ENCODE peak calls at places on chromosome 7, in five cellular contexts. O is H7, P is colonic mucosa, N is IMR-90, Z is NT2/D1. K is an unnamed sample. For H3K36me3, the result is how much of the 10 kb centered on the place peaks cover.

GRCh38 chr7:36945612-36946400 is 221.5 kb upstream of the AOAH start:
- DNase-seq in O (no peak), P (peak), N (no peak), Z (no peak), K (no peak)

GRCh38 chr7:94252971-94253370 is 141.7 kb upstream of the COL1A2 start:
- DNase-seq in O (no peak), P (no peak), N (no peak), Z (no peak), K (no peak)

GRCh38 chr7:152196391-152196790 is 170.9 kb downstream of the GALNT11 start:
- DNase-seq in O (no peak), P (no peak), N (no peak), Z (no peak), K (no peak)

GRCh38 chr7:130493275-130493868 is 1.5 kb downstream of the MEST start:
- DNase-seq in O (peak), P (no peak), N (peak), Z (no peak), K (no peak)

GRCh38 chr7:1853619-1854520 is 183.8 kb downstream of the ELFN1 start:
- DNase-seq in O (no peak), P (no peak), N (no peak), Z (no peak), K (no peak)

GRCh38 chr7:149459540-149460433 is 1.1 kb downstream of the ZNF777 start:
- DNase-seq in O (peak), P (no peak), N (no peak), Z (no peak), K (no peak)

GRCh38 chr7:24572421-24573007 is 738 bp upstream of the PALS2 start:
- DNase-seq in O (peak), P (peak), N (peak), Z (peak), K (no peak)

GRCh38 chr7:74025146-74025545 is 2.8 kb upstream of the ELN start:
- DNase-seq in O (no peak), P (no peak), N (no peak), Z (no peak), K (no peak)

GRCh38 chr7:133571066-133571465 is 318.2 kb downstream of the EXOC4 start:
- DNase-seq in O (no peak), P (no peak), N (no peak), Z (no peak), K (no peak)

GRCh38 chr7:93551063-93551895 is 23.2 kb downstream of the CALCR start:
- DNase-seq in O (no peak), P (no peak), N (peak), Z (peak), K (no peak)

GRCh38 chr7:150361807-150362621 is 6.6 kb upstream of the REPIN1 start:
- DNase-seq in O (peak), P (no peak), N (no peak), Z (no peak), K (no peak)

GRCh38 chr7:44561962-44562621 is 11.6 kb downstream of the DDX56 start:
- DNase-seq in O (no peak), P (peak), N (peak), Z (no peak), K (no peak)

GRCh38 chr7:3095046-3095445 is 51.4 kb upstream of the CARD11 start:
- DNase-seq in O (no peak), P (no peak), N (no peak), Z (no peak), K (no peak)

GRCh38 chr7:33073243-33073642 is 10.7 kb upstream of the NT5C3A start:
- DNase-seq in O (no peak), P (no peak), N (no peak), Z (no peak), K (no peak)

GRCh38 chr7:134828361-134828760 is 48.9 kb downstream of the CALD1 start:
- DNase-seq in O (no peak), P (no peak), N (peak), Z (no peak), K (no peak)

GRCh38 chr7:155680864-155681263 is 36.4 kb downstream of the RBM33 start:
- DNase-seq in O (no peak), P (no peak), N (no peak), Z (no peak), K (no peak)

GRCh38 chr7:46545790-46546189 is 624.7 kb upstream of the IGFBP3 start:
- DNase-seq in O (no peak), P (no peak), N (peak), Z (no peak), K (no peak)

GRCh38 chr7:158078161-158078910 is 509.3 kb downstream of the PTPRN2 start:
- DNase-seq in O (no peak), P (no peak), N (no peak), Z (no peak), K (no peak)

GRCh38 chr7:95993420-95993819 is 221.1 kb downstream of the DYNC1I1 start:
- DNase-seq in O (no peak), P (no peak), N (no peak), Z (no peak), K (no peak)

GRCh38 chr7:141374425-141374824 is 176.8 kb upstream of the AGK start:
- DNase-seq in O (no peak), P (no peak), N (no peak), Z (no peak), K (no peak)

GRCh38 chr7:80900583-80901576 is 18.0 kb downstream of the SEMA3C start:
- DNase-seq in O (no peak), P (peak), N (peak), Z (no peak), K (no peak)

GRCh38 chr7:27492224-27492623 is 170.5 kb downstream of the HIBADH start:
- DNase-seq in O (no peak), P (no peak), N (no peak), Z (no peak), K (no peak)

GRCh38 chr7:47266131-47266706 is 315.7 kb downstream of the TNS3 start:
- DNase-seq in O (peak), P (peak), N (peak), Z (peak), K (no peak)

GRCh38 chr7:130938661-130939060 is 204.7 kb upstream of the KLF14 start:
- DNase-seq in O (no peak), P (no peak), N (no peak), Z (no peak), K (no peak)

GRCh38 chr7:102253076-102253972 is 33.3 kb upstream of the SH2B2 start:
- DNase-seq in O (no peak), P (no peak), N (no peak), Z (no peak), K (no peak)

GRCh38 chr7:108203433-108204002 is 73.4 kb upstream of the LAMB4 start:
- DNase-seq in O (no peak), P (no peak), N (no peak), Z (no peak), K (no peak)

GRCh38 chr7:108204281-108204796 is 74.2 kb upstream of the LAMB4 start:
- DNase-seq in O (no peak), P (no peak), N (no peak), Z (no peak), K (no peak)

GRCh38 chr7:108200326-108200725 is 70.2 kb upstream of the LAMB4 start:
- DNase-seq in O (no peak), P (no peak), N (peak), Z (no peak), K (no peak)

GRCh38 chr7:108201766-108202165 is 71.6 kb upstream of the LAMB4 start:
- DNase-seq in O (no peak), P (no peak), N (no peak), Z (no peak), K (no peak)

DNA sequence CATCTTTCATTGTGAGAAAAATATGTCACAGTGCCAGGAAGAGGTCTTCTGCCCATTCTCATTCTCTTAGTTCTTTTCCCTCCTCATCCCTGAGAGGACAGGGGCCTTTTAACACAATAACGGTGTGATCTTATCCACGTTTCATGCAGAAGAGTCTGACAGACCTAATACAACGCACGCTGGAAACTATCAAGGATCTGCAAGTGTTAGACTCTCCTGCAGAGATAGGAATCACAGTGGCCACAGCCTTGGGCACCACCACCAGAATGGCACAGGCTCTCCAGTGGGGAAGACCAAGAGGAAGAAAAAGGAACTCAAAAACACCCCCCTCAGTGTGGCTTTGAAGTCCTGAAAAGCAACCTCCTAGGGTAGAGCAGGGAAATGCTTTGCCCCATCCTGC is 72.6 kb upstream of the LAMB4 start:
- DNase-seq in O (no peak), P (no peak), N (no peak), Z (no peak), K (no peak)
- H3K36me3 ChIP-seq in O (under half), P (under half), N (under half), Z (under half), K (under half)

DNA sequence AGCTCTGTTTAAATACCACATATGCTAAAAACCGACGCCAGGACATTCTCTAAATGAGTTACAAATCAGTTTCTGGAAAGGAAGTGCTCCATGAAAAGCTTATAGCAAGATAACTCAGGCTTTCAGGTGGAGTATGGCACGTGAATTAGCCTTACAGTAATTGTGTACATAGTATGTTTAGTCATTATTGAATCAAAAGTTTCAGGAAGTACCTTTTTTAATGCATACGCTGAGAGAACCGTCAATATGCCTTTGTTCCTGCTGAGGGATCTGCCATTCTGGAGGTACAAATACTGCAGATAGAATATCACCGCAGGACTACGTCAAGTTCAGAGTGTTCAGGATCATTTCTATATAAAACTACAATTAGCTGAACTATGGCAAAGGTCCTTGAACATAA is 45.7 kb downstream of the ANKMY2 start:
- DNase-seq in O (no peak), P (no peak), N (no peak), Z (no peak), K (no peak)
- H3K36me3 ChIP-seq in O (under half), P (under half), N (under half), Z (under half), K (under half)

DNA sequence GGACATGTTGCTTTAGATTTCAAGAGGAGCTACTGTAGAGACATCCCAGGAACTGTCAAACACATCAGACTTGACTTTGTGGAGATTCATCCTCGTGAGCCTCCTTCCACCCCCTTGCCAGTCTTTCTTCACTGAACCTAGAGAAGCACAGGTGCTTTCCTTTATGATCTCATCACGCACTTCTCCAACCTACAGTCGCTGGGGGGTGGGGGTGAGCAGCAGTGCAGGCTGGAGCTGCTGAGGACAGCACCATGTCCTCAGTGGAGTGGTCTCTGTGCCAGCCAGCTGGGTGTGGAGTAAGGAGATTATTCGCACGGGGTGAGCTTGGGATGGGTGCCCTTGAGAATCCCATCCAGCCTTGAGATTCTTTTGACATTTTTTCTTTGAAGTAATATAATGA is 88.1 kb downstream of the VOPP1 start:
- DNase-seq in O (no peak), P (no peak), N (no peak), Z (no peak), K (no peak)
- H3K36me3 ChIP-seq in O (under half), P (under half), N (under half), Z (under half), K (under half)

DNA sequence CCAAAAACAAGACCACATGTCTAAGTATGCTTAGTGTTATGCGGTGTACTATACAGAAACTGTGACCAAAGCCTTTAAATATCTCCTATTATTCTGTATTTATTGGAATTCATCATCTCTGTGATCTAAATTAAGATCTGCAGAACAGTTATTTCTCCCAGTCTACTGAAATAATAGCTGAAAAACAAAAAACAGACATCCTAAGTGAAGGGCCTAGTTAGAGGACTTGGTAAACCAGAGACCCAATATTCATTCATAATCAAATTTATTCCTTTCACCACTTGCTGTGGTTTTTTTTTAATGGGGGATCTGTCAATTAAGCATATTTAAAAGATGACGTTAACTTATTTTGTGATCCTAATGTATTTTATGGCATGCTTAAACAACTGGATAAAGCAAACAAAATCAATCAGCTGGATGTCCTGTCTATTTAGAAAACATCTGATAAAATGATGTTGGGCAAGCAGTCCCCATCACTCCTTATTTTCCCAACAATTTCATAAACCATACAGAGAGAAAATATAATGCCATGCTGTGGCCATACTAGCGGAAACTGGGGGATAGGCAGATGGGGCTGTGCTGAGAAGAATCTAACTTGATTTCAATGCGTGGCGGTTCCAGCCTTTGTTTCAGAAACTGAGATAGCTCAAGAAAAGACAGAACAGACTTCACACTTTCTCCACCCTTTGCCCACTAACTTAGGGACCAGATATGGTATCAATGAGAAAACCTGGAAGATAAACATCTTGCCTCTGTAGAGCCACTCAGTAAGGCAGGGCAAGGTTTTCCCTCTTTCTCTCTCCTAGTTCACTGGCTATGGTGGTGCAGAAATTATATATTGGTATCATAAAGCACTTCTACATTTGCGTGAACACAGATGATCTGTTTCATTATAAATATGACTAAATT is 32.9 kb downstream of the ICA1 start:
- DNase-seq in O (no peak), P (no peak), N (no peak), Z (no peak), K (no peak)
- H3K36me3 ChIP-seq in O (under half), P (under half), N (under half), Z (under half), K (under half)

K was measured in vagina.